ENCODE peak calls at places on chromosomes 4 and X, in six cellular contexts. V is effector CD8-positive, alpha-beta T cell; N is NCI-H187 treated with DMSO at 0.1 percent for 48 hours; H is activated T-cell treated with anti-CD3 and anti-CD28 coated beads, Interleukin-2, amount 50 U/mL, for 4 hours; I is NCI-H2029 treated with DMSO at 0.1 percent for 48 hours; Q is KBM-7. D is an unnamed sample.

GRCh38 chr4:3740256-3740655 is 25.9 kb upstream of the ADRA2C start:
- DNase-seq in N (no peak), H (no peak), Q (no peak), V (no peak), I (no peak), D (no peak)

GRCh38 chr4:105246712-105247111 is 100.0 kb downstream of the TET2 start:
- DNase-seq in N (no peak), Q (no peak), H (no peak), V (no peak), I (no peak), D (no peak)

GRCh38 chr4:173264960-173265281 is 69.2 kb downstream of the HMGB2 start:
- DNase-seq in N (peak), Q (no peak), H (no peak), V (no peak), I (no peak), D (no peak)

GRCh38 chr4:11543710-11544109 is 115.0 kb upstream of the HS3ST1 start:
- DNase-seq in N (no peak), Q (no peak), I (no peak), V (no peak), H (no peak), D (no peak)

GRCh38 chrX:29665532-29665931 is 549.8 kb upstream of the MAGEB2 start:
- DNase-seq in H (no peak), V (no peak), N (no peak), Q (no peak), I (no peak), D (no peak)

GRCh38 chrX:150902434-150903109 is 4.1 kb upstream of the CD99L2 start:
- DNase-seq in H (no peak), Q (no peak), V (no peak), I (no peak), N (no peak), D (no peak)

GRCh38 chrX:78388663-78389062 is 61.3 kb upstream of the CYSLTR1 start:
- DNase-seq in N (no peak), H (no peak), I (no peak), V (no peak), Q (no peak), D (no peak)

GRCh38 chr4:82601242-82602015 is 39.6 kb upstream of the TMEM150C start:
- DNase-seq in V (no peak), H (no peak), I (no peak), Q (no peak), N (no peak), D (no peak)

GRCh38 chrX:26558719-26559386 is 342.9 kb downstream of the MAGEB5 start:
- DNase-seq in H (no peak), Q (no peak), V (no peak), I (no peak), N (no peak), D (no peak)

GRCh38 chrX:480861-481417 is 94.2 kb upstream of the PPP2R3B start:
- DNase-seq in H (no peak), N (no peak), I (no peak), V (no peak), Q (peak), D (no peak)

GRCh38 chrX:133859860-133860259 is 125.5 kb downstream of the GPC3 start:
- DNase-seq in H (no peak), N (no peak), Q (no peak), V (no peak), I (peak), D (no peak)

GRCh38 chrX:109681475-109682081 is 51.5 kb downstream of the ACSL4 start:
- DNase-seq in V (no peak), N (no peak), H (no peak), Q (no peak), I (no peak), D (no peak)

GRCh38 chr4:147025042-147025441 is 79.4 kb upstream of the TTC29 start:
- DNase-seq in Q (no peak), V (no peak), N (no peak), I (no peak), H (no peak), D (no peak)

GRCh38 chrX:40423299-40423698 is 157.5 kb upstream of the ATP6AP2 start:
- DNase-seq in H (no peak), V (no peak), Q (no peak), N (no peak), I (no peak), D (no peak)

GRCh38 chrX:9180623-9181022 is 146.7 kb upstream of the FAM9B start:
- DNase-seq in Q (no peak), I (no peak), H (no peak), V (no peak), N (no peak), D (no peak)

GRCh38 chr4:32460972-32461371 is 1740.8 kb downstream of the PCDH7 start:
- DNase-seq in V (no peak), N (no peak), I (no peak), Q (no peak), H (no peak), D (no peak)

D was measured in AML-193.